ENCODE peak calls at places on chromosome 3, in nine cellular contexts. X, N, S, W, G, T, Q, O and R are unnamed samples.

GRCh38 chr3:64836097-64836496 is 148.3 kb upstream of the ADAMTS9 start:
- DNase-seq in X (no peak), N (no peak), S (no peak), W (no peak), G (no peak), T (no peak), Q (no peak), O (no peak), R (no peak)

GRCh38 chr3:69405067-69405466 is 19.2 kb upstream of the FRMD4B start:
- DNase-seq in X (no peak), N (no peak), S (no peak), W (no peak), G (no peak), T (no peak), Q (no peak), O (no peak), R (no peak)

GRCh38 chr3:145953316-145953715 is 207.7 kb downstream of the PLOD2 start:
- DNase-seq in X (no peak), N (no peak), S (no peak), W (no peak), G (no peak), T (no peak), Q (no peak), O (peak; percentile 10), R (no peak)

GRCh38 chr3:2635511-2635910 is 474.7 kb downstream of the IL5RA start:
- DNase-seq in X (no peak), N (no peak), S (no peak), W (no peak), G (no peak), T (no peak), Q (no peak), O (no peak), R (no peak)

GRCh38 chr3:181570472-181570871 is 141.3 kb upstream of the SOX2 start:
- DNase-seq in X (no peak), N (no peak), S (no peak), W (no peak), G (no peak), T (no peak), Q (no peak), O (no peak), R (no peak)

GRCh38 chr3:196412704-196413103 is 19.5 kb downstream of the UBXN7 start:
- DNase-seq in X (no peak), N (no peak), S (no peak), W (no peak), G (no peak), T (no peak), Q (no peak), O (no peak), R (no peak)

GRCh38 chr3:11541321-11542303 is 102.1 kb downstream of the VGLL4 start:
- DNase-seq in X (no peak), N (no peak), S (no peak), W (no peak), G (no peak), T (no peak), Q (no peak), O (no peak), R (no peak)

GRCh38 chr3:140899363-140899762 is 42.3 kb upstream of the SLC25A36 start:
- DNase-seq in X (no peak), N (no peak), S (no peak), W (no peak), G (no peak), T (no peak), Q (no peak), O (no peak), R (no peak)

GRCh38 chr3:142645236-142645793 is 49.1 kb downstream of the PLS1 start:
- DNase-seq in X (no peak), N (no peak), S (no peak), W (no peak), G (no peak), T (no peak), Q (no peak), O (peak; percentile 16), R (peak; percentile 12)

GRCh38 chr3:135055449-135055848 is 260.4 kb downstream of the EPHB1 start:
- DNase-seq in X (no peak), N (no peak), S (no peak), W (no peak), G (no peak), T (no peak), Q (no peak), O (no peak), R (no peak)

GRCh38 chr3:67526246-67526645 is 128.2 kb downstream of the SUCLG2 start:
- DNase-seq in X (no peak), N (no peak), S (peak; percentile 80), W (no peak), G (no peak), T (no peak), Q (no peak), O (peak; percentile 86), R (peak; percentile 69)